ENCODE peak calls at places on chromosome 10, in ten cellular contexts. V is progenitor cell of endocrine pancreas; J is epithelial cell of prostate; T is stimulated activated CD4-positive, alpha-beta T cell treated with anti-CD3 and anti-CD28 coated beads, TNF-alpha, amount 100 ng/mL, for 24 hours; C is activated T-helper 1 cell treated with anti-CD3 and anti-CD28 coated beads, Interleukin-2, amount 50 U/mL, for 16 hours; Z is neural progenitor cell; K is CD8-positive, alpha-beta memory T cell; N is WTC11; R is substantia nigra; A is stimulated activated naive CD8-positive, alpha-beta T cell treated with anti-CD3 and anti-CD28 coated beads, Interleukin-15, amount 100 ng/mL, for 72 hours. P is an unnamed sample.

GRCh38 chr10:52379287-52379686 is 65.2 kb downstream of the DKK1 start:
- DNase-seq in V (no peak), J (no peak), T (no peak), C (no peak), Z (no peak), K (no peak), N (no peak), R (no peak), A (no peak), P (no peak)

GRCh38 chr10:96716396-96716795 is 3.9 kb downstream of the PIK3AP1 start:
- DNase-seq in V (no peak), J (no peak), T (no peak), C (no peak), Z (no peak), K (no peak), N (no peak), R (no peak), A (no peak), P (no peak)

GRCh38 chr10:93542358-93542791 is 24.1 kb upstream of the FFAR4 start:
- DNase-seq in V (no peak), J (no peak), T (no peak), C (no peak), Z (peak), K (no peak), N (no peak), R (no peak), A (no peak), P (no peak)

GRCh38 chr10:14569274-14570060 is 205.2 kb downstream of the FAM107B start:
- DNase-seq in V (no peak), J (no peak), T (no peak), C (no peak), Z (no peak), K (no peak), N (no peak), R (no peak), A (no peak), P (no peak)

GRCh38 chr10:14749051-14749809 is 25.5 kb downstream of the FAM107B start:
- DNase-seq in V (no peak), J (no peak), T (no peak), C (no peak), Z (no peak), K (no peak), N (no peak), R (no peak), A (no peak), P (no peak)

GRCh38 chr10:32298066-32298812 is 48.7 kb downstream of the EPC1 start:
- DNase-seq in V (no peak), J (peak), T (no peak), C (no peak), Z (no peak), K (no peak), N (no peak), R (no peak), A (no peak), P (no peak)

GRCh38 chr10:123988694-123989093 is 97.1 kb upstream of the CPXM2 start:
- DNase-seq in V (no peak), J (no peak), T (no peak), C (no peak), Z (no peak), K (no peak), N (no peak), R (no peak), A (no peak), P (no peak)

GRCh38 chr10:68543004-68543918 is 15.9 kb upstream of the SLC25A16 start:
- DNase-seq in V (no peak), J (peak), T (no peak), C (no peak), Z (no peak), K (no peak), N (no peak), R (no peak), A (no peak), P (no peak)

GRCh38 chr10:80275135-80275498 is 14.3 kb downstream of the MAT1A start:
- DNase-seq in V (no peak), J (no peak), T (no peak), C (no peak), Z (no peak), K (no peak), N (no peak), R (no peak), A (no peak), P (no peak)

GRCh38 chr10:43287056-43288007 is 20.5 kb upstream of the RASGEF1A start:
- DNase-seq in V (no peak), J (peak), T (no peak), C (peak), Z (no peak), K (no peak), N (no peak), R (no peak), A (no peak), P (no peak)

GRCh38 chr10:49174926-49175500 is 13.2 kb downstream of the TMEM273 start:
- DNase-seq in V (no peak), J (no peak), T (no peak), C (no peak), Z (no peak), K (no peak), N (no peak), R (no peak), A (no peak), P (no peak)

GRCh38 chr10:19824397-19825342 is 8.4 kb downstream of the PLXDC2 start:
- DNase-seq in V (no peak), J (no peak), T (no peak), C (no peak), Z (peak), K (no peak), N (no peak), R (no peak), A (no peak), P (no peak)

GRCh38 chr10:100730739-100731602 is 14.4 kb upstream of the PAX2 start:
- DNase-seq in V (no peak), J (no peak), T (no peak), C (no peak), Z (peak), K (no peak), N (no peak), R (no peak), A (no peak), P (no peak)

GRCh38 chr10:50393784-50394183 is 142.5 kb upstream of the ASAH2 start:
- DNase-seq in V (no peak), J (no peak), T (no peak), C (no peak), Z (no peak), K (no peak), N (no peak), R (no peak), A (no peak), P (no peak)

GRCh38 chr10:26488344-26488743 is 50.2 kb downstream of the APBB1IP start:
- DNase-seq in V (no peak), J (no peak), T (no peak), C (no peak), Z (no peak), K (no peak), N (no peak), R (no peak), A (no peak), P (no peak)

GRCh38 chr10:110610308-110610774 is 33.8 kb upstream of the RBM20 start:
- DNase-seq in V (peak), J (peak), T (no peak), C (no peak), Z (peak), K (peak), N (peak), R (no peak), A (peak), P (no peak)

GRCh38 chr10:33265621-33266020 is 68.8 kb downstream of the NRP1 start:
- DNase-seq in V (no peak), J (no peak), T (peak), C (no peak), Z (no peak), K (no peak), N (no peak), R (no peak), A (peak), P (no peak)

GRCh38 chr10:35184527-35185171 is 58.0 kb downstream of the CREM start:
- DNase-seq in V (no peak), J (no peak), T (no peak), C (no peak), Z (no peak), K (no peak), N (no peak), R (no peak), A (no peak), P (no peak)

GRCh38 chr10:27745719-27746363 is at the start of gene MKX:
- DNase-seq in V (peak), J (no peak), T (no peak), C (no peak), Z (peak), K (no peak), N (peak), R (no peak), A (peak), P (peak)

GRCh38 chr10:86671985-86672710 is 3.8 kb downstream of the LDB3 start:
- DNase-seq in V (no peak), J (no peak), T (no peak), C (no peak), Z (peak), K (no peak), N (no peak), R (no peak), A (no peak), P (no peak)